ENCODE peak calls at places on chromosomes 16 and 17, in ten cellular contexts. N is stimulated activated CD8-positive, alpha-beta memory T cell treated with anti-CD3 and anti-CD28 coated beads, Interleukin-4, amount 100 ng/mL, for 4 hours; P is cardiac fibroblast; C is cerebellar nuclear complex; M is HCT116; J is kidney tubule cell; X is endothelial cell; Q is T47D; I is sigmoid colon; Z is GM03348. L is an unnamed sample.

GRCh38 chr17:65182233-65182632 is 45.1 kb downstream of the RGS9 start:
- DNase-seq in Z (no peak), Q (no peak), J (no peak), X (no peak), C (no peak), M (no peak), N (no peak), I (no peak), P (no peak), L (no peak)

GRCh38 chr17:5661486-5662125 is 77.3 kb upstream of the NLRP1 start:
- DNase-seq in X (no peak), C (no peak), Z (no peak), I (no peak), Q (no peak), N (no peak), J (no peak), M (no peak), P (no peak), L (no peak)

GRCh38 chr17:32102172-32102571 is 40.1 kb upstream of the RHOT1 start:
- DNase-seq in Q (no peak), X (no peak), J (no peak), I (no peak), Z (no peak), C (no peak), M (no peak), P (no peak), N (no peak), L (no peak)

GRCh38 chr17:38748329-38749221 is at the start of gene PCGF2:
- DNase-seq in M (peak), N (no peak), I (peak), X (peak), P (peak), J (peak), Q (peak), Z (peak), C (no peak), L (peak)

GRCh38 chr17:81322271-81323082 is 27.4 kb upstream of the SLC38A10 start:
- DNase-seq in X (no peak), P (no peak), J (no peak), Q (peak), N (no peak), Z (peak), I (no peak), C (no peak), M (peak), L (no peak)

GRCh38 chr17:10130263-10130662 is 68.1 kb downstream of the GAS7 start:
- DNase-seq in Z (no peak), J (no peak), X (no peak), M (no peak), N (no peak), I (no peak), C (no peak), Q (no peak), P (peak), L (no peak)

GRCh38 chr16:14511798-14512131 is 118.3 kb downstream of the PARN start:
- DNase-seq in Z (no peak), Q (no peak), X (no peak), M (no peak), J (no peak), I (no peak), N (no peak), C (no peak), P (no peak), L (no peak)

GRCh38 chr17:8489841-8490240 is 54.2 kb downstream of the NDEL1 start:
- DNase-seq in X (no peak), P (no peak), C (no peak), I (no peak), Q (no peak), J (peak), N (no peak), M (no peak), Z (peak), L (peak)

GRCh38 chr16:64641343-64641742 is 480.5 kb downstream of the CDH11 start:
- DNase-seq in C (no peak), Q (no peak), Z (no peak), I (no peak), M (no peak), N (no peak), X (no peak), P (no peak), J (no peak), L (no peak)

GRCh38 chr16:30049871-30050270 is 15.7 kb upstream of the ALDOA start:
- DNase-seq in P (no peak), X (no peak), C (no peak), Q (no peak), I (no peak), J (no peak), M (no peak), N (no peak), Z (no peak), L (no peak)

GRCh38 chr17:82386256-82386831 is 14.8 kb downstream of the UTS2R start:
- DNase-seq in Z (no peak), J (no peak), M (no peak), Q (no peak), I (no peak), C (no peak), P (no peak), X (no peak), N (no peak), L (no peak)

GRCh38 chr17:45783593-45784292 is 377 bp upstream of the CRHR1 start:
- DNase-seq in N (no peak), X (peak), J (no peak), P (no peak), Q (no peak), I (no peak), Z (peak), C (no peak), M (no peak), L (no peak)

GRCh38 chr16:67872131-67872630 is 671 bp upstream of the EDC4 start:
- DNase-seq in M (no peak), Q (no peak), Z (no peak), C (no peak), P (no peak), I (no peak), X (no peak), N (no peak), J (no peak), L (no peak)

GRCh38 chr17:81341347-81342061 is 46.4 kb upstream of the SLC38A10 start:
- DNase-seq in P (peak), C (no peak), I (peak), M (no peak), Q (no peak), X (no peak), N (no peak), Z (no peak), J (peak), L (no peak)

GRCh38 chr17:78488867-78489634 is 88.1 kb downstream of the DNAH17 start:
- DNase-seq in N (no peak), I (no peak), X (no peak), J (no peak), P (no peak), C (no peak), Q (no peak), M (no peak), Z (no peak), L (no peak)

GRCh38 chr17:66791337-66791736 is 43.6 kb upstream of the CACNG5 start:
- DNase-seq in Z (no peak), I (no peak), J (no peak), M (no peak), Q (no peak), X (no peak), C (no peak), P (no peak), N (no peak), L (no peak)

GRCh38 chr16:89094252-89094901 is 725 bp downstream of the ACSF3 start:
- DNase-seq in I (no peak), X (no peak), Z (peak), J (peak), Q (peak), C (no peak), M (no peak), P (peak), N (no peak), L (peak)

GRCh38 chr17:76383645-76384221 is 676 bp upstream of the SPHK1 start:
- DNase-seq in Q (peak), Z (peak), X (peak), C (no peak), P (peak), J (peak), M (no peak), I (no peak), N (no peak), L (peak)

GRCh38 chr16:610513-611381 is 20.0 kb upstream of the WFIKKN1 start:
- DNase-seq in C (no peak), J (peak), I (peak), Q (no peak), Z (peak), M (no peak), X (peak), N (no peak), P (no peak), L (peak)

GRCh38 chr17:20944014-20944905 is 98.6 kb downstream of the USP22 start:
- DNase-seq in X (peak), P (no peak), M (peak), Z (no peak), I (no peak), N (no peak), C (no peak), J (peak), Q (peak), L (peak)

GRCh38 chr16:88781140-88782077 is 3.6 kb downstream of the PIEZO1 start:
- DNase-seq in Z (no peak), X (no peak), I (no peak), M (no peak), P (no peak), C (no peak), Q (no peak), J (no peak), N (no peak), L (no peak)

GRCh38 chr17:82407255-82407654 is 10.9 kb upstream of the HEXD start:
- DNase-seq in M (no peak), I (no peak), J (peak), N (no peak), Q (no peak), Z (no peak), C (no peak), X (no peak), P (no peak), L (no peak)

GRCh38 chr16:910181-910580 is 60.6 kb downstream of the LMF1 start:
- DNase-seq in Z (no peak), P (no peak), C (no peak), J (no peak), I (no peak), Q (no peak), N (no peak), M (no peak), X (no peak), L (no peak)

GRCh38 chr16:15643453-15644305 is 725 bp upstream of the MARF1 start:
- DNase-seq in I (no peak), Z (peak), X (no peak), J (peak), P (peak), N (no peak), Q (peak), M (peak), C (no peak), L (peak)

GRCh38 chr16:3188925-3189825 is 1.2 kb downstream of the OR1F1 start:
- DNase-seq in J (peak), N (no peak), I (no peak), X (peak), M (no peak), C (no peak), Q (no peak), Z (peak), P (peak), L (peak)

GRCh38 chr17:78798695-78799559 is 16.9 kb upstream of the CYTH1 start:
- DNase-seq in Z (no peak), J (peak), M (no peak), X (no peak), N (no peak), C (no peak), I (no peak), Q (peak), P (peak), L (peak)

GRCh38 chr16:67403976-67404555 is 10.8 kb upstream of the TPPP3 start:
- DNase-seq in P (no peak), X (no peak), I (no peak), M (no peak), Z (no peak), C (no peak), N (no peak), J (no peak), Q (no peak), L (no peak)

GRCh38 chr17:16415031-16415924 is at the start of gene TRPV2:
- DNase-seq in J (no peak), C (no peak), Q (peak), Z (peak), M (no peak), P (no peak), N (no peak), X (no peak), I (no peak), L (no peak)

GRCh38 chr16:11079657-11080187 is 135.4 kb downstream of the CLEC16A start:
- DNase-seq in N (no peak), J (peak), M (no peak), C (no peak), I (peak), Z (peak), X (no peak), Q (no peak), P (peak), L (peak)

GRCh38 chr17:32283745-32284207 is 18.1 kb downstream of the RHBDL3 start:
- DNase-seq in Q (no peak), P (peak), I (no peak), C (no peak), N (no peak), Z (peak), J (peak), M (no peak), X (no peak), L (no peak)

GRCh38 chr16:85659805-85660511 is 28.8 kb downstream of the GINS2 start:
- DNase-seq in Z (peak), J (peak), N (peak), I (peak), X (peak), Q (peak), C (no peak), P (peak), M (peak), L (peak)

GRCh38 chr17:39018267-39019134 is 51.3 kb upstream of the FBXO47 start:
- DNase-seq in X (no peak), N (no peak), I (no peak), M (no peak), Q (no peak), J (no peak), P (no peak), Z (no peak), C (no peak), L (no peak)

GRCh38 chr16:69150146-69150865 is 17.9 kb downstream of the UTP4 start:
- DNase-seq in N (no peak), P (peak), M (peak), X (peak), C (no peak), Z (peak), Q (peak), J (peak), I (no peak), L (peak)

GRCh38 chr17:62628845-62629555 is 1.5 kb downstream of the MRC2 start:
- DNase-seq in I (no peak), J (no peak), Q (no peak), C (no peak), P (peak), Z (peak), M (no peak), N (no peak), X (no peak), L (peak)

GRCh38 chr17:64037802-64038201 is 17.4 kb upstream of the ICAM2 start:
- DNase-seq in J (no peak), C (no peak), Z (no peak), M (no peak), Q (no peak), I (no peak), N (no peak), X (no peak), P (no peak), L (no peak)

GRCh38 chr17:4340914-4341615 is 25.4 kb downstream of the UBE2G1 start:
- DNase-seq in P (no peak), M (no peak), C (no peak), X (no peak), J (peak), Z (peak), I (no peak), N (no peak), Q (no peak), L (no peak)